ENCODE peak calls at places on chromosomes 2 and 18, in four cellular contexts. One of them, this sample, is unnamed.

GRCh38 chr2:241350878-241351639 is 5.0 kb upstream of the FARP2 start:
- DNase-seq in omental fat pad: no peak
- DNase-seq in B cell: no peak
- DNase-seq in activated CD8-positive, alpha-beta memory T cell treated with anti-CD3 and anti-CD28 coated beads, Interleukin-2, amount 50 U/mL, for 4 hours: no peak
- DNase-seq in this sample: no peak

GRCh38 chr2:213416832-213417231 is 132.6 kb downstream of the SPAG16 start:
- DNase-seq in B cell: no peak
- DNase-seq in omental fat pad: no peak
- DNase-seq in activated CD8-positive, alpha-beta memory T cell treated with anti-CD3 and anti-CD28 coated beads, Interleukin-2, amount 50 U/mL, for 4 hours: no peak
- DNase-seq in this sample: no peak

GRCh38 chr2:152646775-152647174 is 70.5 kb downstream of the PRPF40A start:
- DNase-seq in activated CD8-positive, alpha-beta memory T cell treated with anti-CD3 and anti-CD28 coated beads, Interleukin-2, amount 50 U/mL, for 4 hours: no peak
- DNase-seq in omental fat pad: no peak
- DNase-seq in B cell: no peak
- DNase-seq in this sample: no peak

GRCh38 chr2:223219872-223220621 is 168.1 kb downstream of the KCNE4 start:
- DNase-seq in omental fat pad: no peak
- DNase-seq in B cell: no peak
- DNase-seq in activated CD8-positive, alpha-beta memory T cell treated with anti-CD3 and anti-CD28 coated beads, Interleukin-2, amount 50 U/mL, for 4 hours: no peak
- DNase-seq in this sample: no peak

GRCh38 chr2:217616936-217617335 is 385.9 kb downstream of the TNS1 start:
- DNase-seq in B cell: no peak
- DNase-seq in activated CD8-positive, alpha-beta memory T cell treated with anti-CD3 and anti-CD28 coated beads, Interleukin-2, amount 50 U/mL, for 4 hours: no peak
- DNase-seq in omental fat pad: no peak
- DNase-seq in this sample: no peak

GRCh38 chr18:63374520-63374919 is 7.5 kb upstream of the KDSR start:
- DNase-seq in activated CD8-positive, alpha-beta memory T cell treated with anti-CD3 and anti-CD28 coated beads, Interleukin-2, amount 50 U/mL, for 4 hours: no peak
- DNase-seq in omental fat pad: no peak
- DNase-seq in B cell: no peak
- DNase-seq in this sample: no peak

GRCh38 chr2:111162718-111163331 is 42.1 kb downstream of the BCL2L11 start:
- DNase-seq in B cell: no peak
- DNase-seq in activated CD8-positive, alpha-beta memory T cell treated with anti-CD3 and anti-CD28 coated beads, Interleukin-2, amount 50 U/mL, for 4 hours: no peak
- DNase-seq in omental fat pad: no peak
- DNase-seq in this sample: no peak

GRCh38 chr18:7598167-7599062 is 31.3 kb downstream of the PTPRM start:
- DNase-seq in omental fat pad: no peak
- DNase-seq in B cell: no peak
- DNase-seq in activated CD8-positive, alpha-beta memory T cell treated with anti-CD3 and anti-CD28 coated beads, Interleukin-2, amount 50 U/mL, for 4 hours: no peak
- DNase-seq in this sample: no peak

GRCh38 chr2:203819434-203820133 is 48.0 kb upstream of the CTLA4 start:
- DNase-seq in omental fat pad: no peak
- DNase-seq in activated CD8-positive, alpha-beta memory T cell treated with anti-CD3 and anti-CD28 coated beads, Interleukin-2, amount 50 U/mL, for 4 hours: no peak
- DNase-seq in B cell: no peak
- DNase-seq in this sample: no peak

GRCh38 chr2:84861539-84861938 is 19.3 kb downstream of the TRABD2A start:
- DNase-seq in B cell: no peak
- DNase-seq in activated CD8-positive, alpha-beta memory T cell treated with anti-CD3 and anti-CD28 coated beads, Interleukin-2, amount 50 U/mL, for 4 hours: no peak
- DNase-seq in omental fat pad: no peak
- DNase-seq in this sample: no peak